ENCODE peak calls at places on chromosomes 6 and 20, in five cellular contexts. G is GM12878, K is SK-N-SH, X is IMR-90, L is A549. P is an unnamed sample.

GRCh38 chr6:148758492-148758891 is 11.7 kb downstream of the UST start:
- DNase-seq in G (peak; percentile 98), K (no peak), X (no peak), L (no peak), P (no peak)

GRCh38 chr20:62134735-62135231 is 8.4 kb downstream of the PSMA7 start:
- DNase-seq in G (no peak), K (no peak), X (peak; percentile 35), L (no peak), P (no peak)

GRCh38 chr20:45547206-45547770 is at the start of gene EPPIN:
- DNase-seq in G (no peak), K (no peak), X (no peak), L (no peak), P (no peak)

GRCh38 chr20:17967595-17968365 is 814 bp downstream of the SNX5 start:
- DNase-seq in G (no peak), K (no peak), X (peak; percentile 63), L (peak; percentile 43), P (no peak)

GRCh38 chr6:153309666-153310065 is 178.6 kb upstream of the RGS17 start:
- DNase-seq in G (no peak), K (no peak), X (no peak), L (no peak), P (no peak)

GRCh38 chr6:139376054-139376355 is 1.6 kb upstream of the CITED2 start:
- DNase-seq in G (peak; percentile 38), K (no peak), X (no peak), L (no peak), P (peak; percentile 73)

GRCh38 chr6:156925718-156926607 is 148.8 kb downstream of the ARID1B start:
- DNase-seq in G (no peak), K (no peak), X (no peak), L (no peak), P (no peak)

GRCh38 chr6:40582892-40583291 is 4.3 kb downstream of the LRFN2 start:
- DNase-seq in G (no peak), K (no peak), X (no peak), L (no peak), P (no peak)

GRCh38 chr20:44886276-44886671 is 769 bp downstream of the YWHAB start:
- DNase-seq in G (no peak), K (no peak), X (no peak), L (no peak), P (no peak)

GRCh38 chr6:11600251-11600650 is 62.7 kb downstream of the TMEM170B start:
- DNase-seq in G (no peak), K (no peak), X (no peak), L (no peak), P (no peak)

GRCh38 chr20:4869290-4870193 is 131.8 kb downstream of the SLC23A2 start:
- DNase-seq in G (no peak), K (no peak), X (peak; percentile 86), L (peak; percentile 89), P (no peak)
- H3K27ac ChIP-seq in G (no peak overlapping the region), K (no peak overlapping the region), X (no peak overlapping the region), L (peak overlapping the region; percentile 47), P (no peak overlapping the region)

DNA sequence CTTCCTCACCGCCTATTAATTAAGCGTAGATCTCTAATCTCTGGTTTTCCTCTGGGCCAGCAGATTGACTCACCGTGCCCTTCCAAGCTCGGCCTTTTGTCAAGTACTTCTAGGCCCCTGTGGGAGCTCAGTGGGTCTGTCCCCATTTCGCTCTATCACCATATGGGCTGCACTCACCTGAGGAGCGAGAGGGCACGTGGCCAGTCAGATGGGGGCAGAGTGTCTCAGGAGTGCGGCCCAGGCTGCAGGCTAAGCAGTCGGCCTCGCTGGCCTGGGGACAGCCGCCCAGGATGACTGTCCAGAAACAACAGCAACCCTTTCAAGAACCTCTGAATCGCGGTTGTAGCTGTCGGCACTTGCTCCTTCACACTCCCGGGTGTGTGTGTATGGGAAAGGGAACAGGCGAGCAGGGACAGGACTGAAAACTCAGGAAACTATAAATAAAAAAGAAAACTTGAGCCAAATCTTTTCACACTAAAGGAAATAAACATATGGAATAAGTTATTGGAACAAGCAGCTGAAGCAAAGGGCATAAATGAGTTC is 63.1 kb downstream of the TFAP2A start:
- DNase-seq in G (no peak), K (no peak), X (no peak), L (no peak), P (no peak)
- TF ChIP-seq RCOR1 in G (no peak), K (no peak), X (no peak), L (no peak), P (no peak)

GRCh38 chr6:150228067-150228733 is 85.4 kb downstream of the PPP1R14C start:
- DNase-seq in G (no peak), K (no peak), X (no peak), L (no peak), P (no peak)
- H3K27ac ChIP-seq in G (no peak overlapping the region), K (no peak overlapping the region), X (no peak overlapping the region), L (no peak overlapping the region), P (no peak overlapping the region)

GRCh38 chr6:78570044-78570443 is 297.3 kb upstream of the IRAK1BP1 start:
- DNase-seq in G (no peak), K (no peak), X (no peak), L (no peak), P (no peak)
- TF ChIP-seq RCOR1 in G (no peak), K (no peak), X (no peak), L (no peak), P (no peak)

DNA sequence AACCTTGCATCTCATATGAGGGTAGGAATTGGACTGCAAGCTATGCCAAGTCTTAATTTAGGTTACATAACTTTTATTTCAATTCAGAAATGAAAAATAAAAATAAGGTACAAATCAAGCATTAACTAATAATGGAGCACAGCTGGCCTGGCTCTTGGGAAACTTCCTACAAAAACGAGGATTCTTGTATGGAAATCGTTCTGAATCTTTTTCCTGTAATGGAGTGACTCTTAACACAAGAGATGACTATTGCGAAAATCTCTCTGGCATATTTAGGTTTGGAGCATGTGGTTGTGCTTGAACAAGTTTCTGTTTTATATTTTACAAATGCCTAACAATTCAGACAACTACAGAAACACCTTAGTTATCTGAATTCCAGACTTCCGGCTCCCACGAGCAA is 34.0 kb upstream of the PI16 start:
- DNase-seq in G (no peak), K (no peak), X (peak; percentile 54), L (no peak), P (no peak)
- H3K27ac ChIP-seq in G (no peak overlapping the region), K (no peak overlapping the region), X (peak overlapping the region; percentile 46), L (no peak overlapping the region), P (no peak overlapping the region)

P was measured in K562.